ENCODE peak calls at places on chromosomes 3 and 15, in four cellular contexts. I is HepG2, T is K562, V is GM12878. E is an unnamed sample.

GRCh38 chr3:157078131-157078835 is 81.7 kb downstream of the CCNL1 start:
- DNase-seq in I (no peak), T (no peak), V (no peak), E (no peak)

GRCh38 chr3:97106652-97106989 is 292.2 kb downstream of the EPHA6 start:
- DNase-seq in I (no peak), T (no peak), V (no peak), E (no peak)

GRCh38 chr3:146882206-146882605 is 277.1 kb upstream of the PLSCR5 start:
- DNase-seq in I (no peak), T (no peak), V (no peak), E (no peak)

GRCh38 chr15:100710213-100710612 is 107.8 kb downstream of the ASB7 start:
- DNase-seq in I (no peak), T (no peak), V (no peak), E (no peak)

GRCh38 chr3:15120986-15121385 is 22.0 kb upstream of the RBSN start:
- DNase-seq in I (no peak), T (no peak), V (peak), E (no peak)

GRCh38 chr3:37627951-37628620 is 233.6 kb upstream of the CTDSPL start:
- DNase-seq in I (no peak), T (no peak), V (peak), E (no peak)

GRCh38 chr3:51681453-51681852 is 10.4 kb downstream of the TEX264 start:
- DNase-seq in I (no peak), T (no peak), V (no peak), E (no peak)

GRCh38 chr3:158725348-158725966 is 6.8 kb downstream of the RARRES1 start:
- DNase-seq in I (peak), T (no peak), V (no peak), E (no peak)

GRCh38 chr15:70351941-70352774 is 254.4 kb upstream of the TLE3 start:
- DNase-seq in I (no peak), T (no peak), V (no peak), E (no peak)

GRCh38 chr15:69590201-69590600 is 137.6 kb downstream of the RPLP1 start:
- DNase-seq in I (no peak), T (no peak), V (no peak), E (no peak)

GRCh38 chr3:194937751-194938358 is 252.2 kb downstream of the FAM43A start:
- DNase-seq in I (no peak), T (no peak), V (no peak), E (no peak)

GRCh38 chr3:107271787-107272387 is 105.4 kb upstream of the CCDC54 start:
- DNase-seq in I (peak), T (peak), V (no peak), E (no peak)

GRCh38 chr3:11737742-11738141 is 94.0 kb upstream of the VGLL4 start:
- DNase-seq in I (no peak), T (no peak), V (no peak), E (no peak)

DNA sequence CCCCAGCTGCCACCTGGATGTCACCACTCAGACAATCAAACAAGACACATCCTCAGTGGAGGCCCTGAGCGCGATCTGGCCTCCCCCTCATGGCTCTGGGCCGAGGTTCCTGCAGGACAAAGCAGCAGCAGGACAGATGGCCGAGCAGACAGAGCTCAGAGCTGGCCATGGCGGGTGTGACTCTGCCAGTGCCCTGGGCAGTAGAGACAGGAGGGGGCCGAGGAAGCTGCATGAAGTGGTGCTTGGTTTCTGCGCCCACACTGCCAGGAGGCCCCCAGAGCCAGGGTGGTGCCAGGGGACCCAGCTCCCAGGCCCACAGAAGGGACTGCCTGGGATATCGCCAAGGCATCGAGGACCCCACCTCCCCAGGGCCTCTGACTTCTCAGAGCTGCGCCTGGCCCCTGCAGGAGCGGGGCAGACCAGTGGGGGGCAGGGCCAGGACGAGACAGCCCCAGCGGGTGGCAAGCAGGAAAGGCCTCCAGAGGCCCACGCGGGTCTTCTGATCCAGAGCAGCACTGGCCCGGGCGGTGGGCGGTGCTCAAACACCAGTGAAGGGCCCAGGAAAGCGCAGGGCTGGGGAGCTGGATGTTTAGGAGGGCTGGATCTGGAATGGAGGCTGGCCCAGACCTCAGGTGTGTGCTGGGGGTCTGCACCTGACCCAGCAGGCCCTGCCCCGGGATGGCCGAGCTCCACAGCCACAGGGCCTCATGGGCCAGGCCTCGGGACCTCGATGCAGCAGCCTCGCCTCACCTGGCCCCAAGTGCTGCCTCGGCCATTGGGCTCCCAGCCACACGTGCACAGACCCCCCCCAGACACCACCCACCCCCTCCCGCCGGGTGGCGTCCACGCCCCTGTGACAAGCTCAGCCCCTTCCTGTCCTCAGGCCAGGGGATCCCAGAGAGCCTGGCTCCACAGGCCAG is 76.0 kb downstream of the GOLGA8G start:
- DNase-seq in I (no peak), T (no peak), V (no peak), E (peak)
- TF ChIP-seq CBFB in I (no peak), T (no peak), V (no peak), E (no peak)

DNA sequence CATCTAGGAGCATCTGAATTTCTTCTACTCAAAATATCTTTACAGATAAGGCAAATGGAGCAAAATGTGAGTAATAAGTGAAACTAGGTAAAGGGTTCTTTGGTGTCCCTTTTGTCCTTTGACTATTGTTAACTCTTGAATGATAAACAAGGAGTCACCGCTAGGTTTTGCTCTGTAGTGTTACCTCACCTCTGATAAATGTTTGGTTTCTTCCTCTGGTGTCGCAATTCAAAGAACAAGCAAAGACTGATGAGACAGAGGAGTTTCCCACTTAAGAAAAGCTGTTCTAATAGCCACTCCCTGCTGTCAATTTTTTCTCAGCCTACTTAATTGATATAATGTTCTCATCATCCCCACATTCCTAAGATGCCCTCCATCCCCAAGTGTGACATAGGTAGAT is 925.9 kb downstream of the IGSF11 start:
- DNase-seq in I (no peak), T (no peak), V (no peak), E (no peak)
- TF ChIP-seq CBFB in I (no peak), T (no peak), V (no peak), E (no peak)

GRCh38 chr3:189172668-189173419 is 1.1 kb downstream of the TPRG1 start:
- DNase-seq in I (no peak), T (no peak), V (no peak), E (no peak)
- TF ChIP-seq CBFB in I (no peak), T (no peak), V (no peak), E (no peak)

DNA sequence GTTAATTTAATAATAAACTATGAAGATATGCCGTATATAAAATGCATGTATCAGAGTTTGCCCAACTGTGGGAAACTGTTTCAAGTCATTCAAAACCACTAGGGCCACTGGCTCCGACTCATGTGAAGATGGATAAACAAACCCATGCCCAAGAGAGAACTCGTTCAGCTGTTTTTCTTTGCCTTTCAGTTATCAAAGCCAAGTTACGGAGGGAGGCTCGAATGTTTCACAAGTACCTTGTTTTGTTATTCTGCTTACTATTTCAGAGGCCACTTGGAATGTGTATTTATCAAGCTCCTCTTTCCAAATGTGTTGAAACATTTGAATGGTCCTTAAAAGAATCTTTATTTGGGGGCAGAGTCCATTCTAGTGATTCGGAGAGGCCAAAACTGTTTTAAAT is 82.1 kb downstream of the DUT start:
- DNase-seq in I (peak), T (no peak), V (no peak), E (no peak)
- TF ChIP-seq CBFB in I (no peak), T (no peak), V (no peak), E (no peak)

GRCh38 chr3:46370784-46371183 is at the start of gene CCR5:
- DNase-seq in I (no peak), T (no peak), V (no peak), E (no peak)
- TF ChIP-seq CBFB in I (no peak), T (no peak), V (no peak), E (no peak)

GRCh38 chr15:93238641-93239040 is 149.6 kb upstream of the RGMA start:
- DNase-seq in I (no peak), T (no peak), V (no peak), E (no peak)
- TF ChIP-seq CBFB in I (no peak), T (no peak), V (no peak), E (no peak)

GRCh38 chr3:79866162-79866561 is 98.4 kb upstream of the ROBO1 start:
- DNase-seq in I (no peak), T (no peak), V (no peak), E (no peak)

GRCh38 chr3:79874646-79875045 is 106.8 kb upstream of the ROBO1 start:
- DNase-seq in I (no peak), T (no peak), V (no peak), E (no peak)

GRCh38 chr3:79872483-79872882 is 104.7 kb upstream of the ROBO1 start:
- DNase-seq in I (no peak), T (no peak), V (no peak), E (no peak)

GRCh38 chr3:79870006-79870620 is 102.3 kb upstream of the ROBO1 start:
- DNase-seq in I (no peak), T (no peak), V (no peak), E (no peak)

DNA sequence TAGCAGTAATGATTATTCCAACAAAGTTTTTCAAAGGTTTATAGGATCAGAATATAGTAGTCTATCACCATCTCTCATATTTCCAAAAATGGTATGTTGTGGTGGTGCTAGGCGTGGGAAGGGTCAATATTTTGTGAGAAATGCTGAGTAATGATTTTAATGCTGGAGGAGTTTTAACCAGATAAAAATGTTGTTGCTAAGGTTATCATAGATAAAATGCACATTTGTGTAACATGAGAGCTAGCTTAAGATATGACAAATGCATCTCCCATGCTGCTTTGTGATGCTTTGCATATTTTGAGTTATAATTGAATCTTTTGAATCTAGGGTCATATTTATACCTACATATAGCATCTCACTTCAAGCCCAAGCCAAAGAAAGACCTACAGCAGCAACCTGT is 103.9 kb upstream of the ROBO1 start:
- DNase-seq in I (no peak), T (no peak), V (no peak), E (no peak)
- TF ChIP-seq CBFB in I (no peak), T (no peak), V (no peak), E (no peak)